ENCODE peak calls at places on chromosomes 2 and 18, in four cellular contexts. S is B cell, J is choroid plexus epithelial cell, U is left ventricle myocardium inferior. C is an unnamed sample.
A peak's percentile ranks its signal among the peaks of the same experiment; 100 is the strongest.

GRCh38 chr2:45460825-45461224 is 150.2 kb downstream of the SRBD1 start:
- DNase-seq in S (no peak), J (no peak), U (no peak), C (no peak)

GRCh38 chr18:13672657-13673056 is 53.7 kb downstream of the FAM210A start:
- DNase-seq in S (no peak), J (no peak), U (no peak), C (no peak)

GRCh38 chr18:3248670-3249359 is 1.2 kb downstream of the MYL12A start:
- DNase-seq in S (no peak), J (peak; percentile 74), U (no peak), C (peak; percentile 70)

GRCh38 chr18:22451796-22452195 is 34.1 kb upstream of the CTAGE1 start:
- DNase-seq in S (no peak), J (no peak), U (no peak), C (no peak)

GRCh38 chr2:145431181-145431951 is 911.4 kb upstream of the ZEB2 start:
- DNase-seq in S (no peak), J (no peak), U (no peak), C (no peak)

GRCh38 chr2:170235860-170236638 is 58.1 kb downstream of the MYO3B start:
- DNase-seq in S (no peak), J (peak; percentile 70), U (no peak), C (no peak)

GRCh38 chr2:202037086-202037485 is 3.4 kb downstream of the FZD7 start:
- DNase-seq in S (no peak), J (no peak), U (no peak), C (no peak)

GRCh38 chr18:23650963-23651927 is 11.5 kb downstream of the ANKRD29 start:
- DNase-seq in S (no peak), J (peak; percentile 76), U (no peak), C (no peak)

GRCh38 chr2:174692256-174692830 is 71.9 kb downstream of the CHRNA1 start:
- DNase-seq in S (no peak), J (no peak), U (no peak), C (no peak)

GRCh38 chr2:63763336-63764056 is 78.2 kb upstream of the UGP2 start:
- DNase-seq in S (no peak), J (peak; percentile 23), U (no peak), C (no peak)

GRCh38 chr2:96164459-96165184 is 19.4 kb upstream of the DUSP2 start:
- DNase-seq in S (peak; percentile 56), J (no peak), U (no peak), C (no peak)

GRCh38 chr2:51065276-51065675 is 33.3 kb upstream of the NRXN1 start:
- DNase-seq in S (no peak), J (peak; percentile 58), U (no peak), C (no peak)

GRCh38 chr18:61731693-61732376 is 161.0 kb downstream of the RNF152 start:
- DNase-seq in S (no peak), J (no peak), U (no peak), C (no peak)

GRCh38 chr2:85787981-85788340 is 34.2 kb downstream of the ATOH8 start:
- DNase-seq in S (no peak), J (no peak), U (no peak), C (no peak)

GRCh38 chr2:53632714-53633113 is 134.9 kb upstream of the CHAC2 start:
- DNase-seq in S (no peak), J (peak; percentile 71), U (no peak), C (no peak)

GRCh38 chr2:24613154-24613814 is 122.2 kb downstream of the NCOA1 start:
- DNase-seq in S (no peak), J (peak; percentile 92), U (no peak), C (peak; percentile 48)
- TF ChIP-seq CTCF in S (no peak), J (peak; percentile 79), U (peak; percentile 34), C (peak; percentile 46)

GRCh38 chr18:66124394-66124793 is 373.6 kb downstream of the CDH7 start:
- DNase-seq in S (no peak), J (no peak), U (no peak), C (no peak)
- TF ChIP-seq CTCF in S (no peak), J (no peak), U (peak; percentile 50), C (no peak)

GRCh38 chr2:171433763-171434670 is at the start of the genes DCAF17 and METTL8:
- DNase-seq in S (peak; percentile 96), J (peak; percentile 97), U (peak; percentile 95), C (peak; percentile 97)
- TF ChIP-seq CTCF in S (peak; percentile 61), J (peak; percentile 28), U (peak; percentile 51), C (no peak)

GRCh38 chr2:163345795-163346573 is 389.8 kb downstream of the FIGN start:
- DNase-seq in S (no peak), J (peak; percentile 77), U (no peak), C (no peak)

GRCh38 chr2:163347982-163348842 is 387.6 kb downstream of the FIGN start:
- DNase-seq in S (no peak), J (peak; percentile 96), U (peak; percentile 75), C (peak; percentile 21)

GRCh38 chr2:163341426-163341825 is 394.4 kb downstream of the FIGN start:
- DNase-seq in S (no peak), J (peak; percentile 63), U (no peak), C (no peak)

GRCh38 chr2:163338270-163338669 is 397.5 kb downstream of the FIGN start:
- DNase-seq in S (no peak), J (no peak), U (no peak), C (no peak)

GRCh38 chr2:163343316-163343715 is 392.5 kb downstream of the FIGN start:
- DNase-seq in S (no peak), J (no peak), U (no peak), C (no peak)
- TF ChIP-seq CTCF in S (no peak), J (peak; percentile 29), U (no peak), C (no peak)